ENCODE peak calls at places on chromosomes 3 and 15, in six cellular contexts. S is IMR-90, N is H9, V is H1, Q is mesenchymal stem cell, F is trophoblast cell. L is an unnamed sample.

GRCh38 chr15:76470691-76471090 is 134.1 kb downstream of the ISL2 start:
- DNase-seq in S (peak; percentile 67), N (no peak), V (no peak), Q (peak; percentile 16), F (no peak), L (no peak)

GRCh38 chr15:74265046-74265639 is 29.0 kb downstream of the CCDC33 start:
- DNase-seq in S (peak; percentile 18), N (peak; percentile 71), V (peak; percentile 87), Q (peak; percentile 44), F (no peak), L (peak; percentile 87)

GRCh38 chr3:170974872-170975271 is 51.6 kb downstream of the SLC2A2 start:
- DNase-seq in S (no peak), N (no peak), V (no peak), Q (no peak), F (no peak), L (no peak)

GRCh38 chr3:136578290-136578689 is 173.9 kb downstream of the STAG1 start:
- DNase-seq in S (no peak), N (no peak), V (no peak), Q (no peak), F (no peak), L (no peak)

GRCh38 chr3:132900479-132900878 is 137.7 kb upstream of the TMEM108 start:
- DNase-seq in S (no peak), N (no peak), V (no peak), Q (no peak), F (no peak), L (no peak)

GRCh38 chr3:81043009-81043408 is 718.4 kb downstream of the GBE1 start:
- DNase-seq in S (no peak), N (no peak), V (no peak), Q (no peak), F (no peak), L (no peak)

GRCh38 chr3:377158-377561 is 180.6 kb downstream of the CHL1 start:
- DNase-seq in S (peak; percentile 63), N (no peak), V (no peak), Q (peak; percentile 25), F (peak; percentile 31), L (peak; percentile 15)

GRCh38 chr15:92914768-92915221 is 14.7 kb downstream of the CHD2 start:
- DNase-seq in S (no peak), N (no peak), V (no peak), Q (no peak), F (no peak), L (no peak)

GRCh38 chr3:132486086-132486485 is 68.8 kb downstream of the DNAJC13 start:
- DNase-seq in S (peak; percentile 17), N (no peak), V (no peak), Q (no peak), F (no peak), L (no peak)

GRCh38 chr3:37979798-37980476 is 10.6 kb upstream of the VILL start:
- DNase-seq in S (no peak), N (no peak), V (no peak), Q (peak; percentile 37), F (no peak), L (no peak)

GRCh38 chr3:125337506-125337905 is 37.6 kb downstream of the ZNF148 start:
- DNase-seq in S (no peak), N (no peak), V (no peak), Q (peak; percentile 4), F (no peak), L (no peak)

GRCh38 chr15:67225336-67225735 is 29.1 kb downstream of the AAGAB start:
- DNase-seq in S (peak; percentile 78), N (no peak), V (no peak), Q (no peak), F (no peak), L (no peak)

GRCh38 chr3:120741320-120741719 is 996 bp downstream of the RABL3 start:
- DNase-seq in S (no peak), N (no peak), V (no peak), Q (no peak), F (no peak), L (no peak)

GRCh38 chr3:167406876-167407492 is 26.9 kb upstream of the ZBBX start:
- DNase-seq in S (peak; percentile 15), N (peak; percentile 68), V (no peak), Q (peak; percentile 78), F (peak; percentile 40), L (peak; percentile 56)

GRCh38 chr3:24185738-24186384 is 240.8 kb downstream of the NR1D2 start:
- DNase-seq in S (peak; percentile 57), N (peak; percentile 67), V (peak; percentile 65), Q (peak; percentile 69), F (peak; percentile 30), L (peak; percentile 31)

GRCh38 chr15:72566973-72567372 is 87.5 kb upstream of the GOLGA6B start:
- DNase-seq in S (no peak), N (no peak), V (no peak), Q (no peak), F (no peak), L (no peak)

GRCh38 chr3:13012228-13012691 is 61.0 kb downstream of the IQSEC1 start:
- DNase-seq in S (peak; percentile 44), N (no peak), V (no peak), Q (peak; percentile 67), F (no peak), L (no peak)

GRCh38 chr3:178618197-178618596 is 82.0 kb downstream of the KCNMB2 start:
- DNase-seq in S (peak; percentile 1), N (no peak), V (no peak), Q (peak; percentile 57), F (no peak), L (no peak)

GRCh38 chr3:25455316-25456232 is 27.5 kb downstream of the RARB start:
- DNase-seq in S (no peak), N (no peak), V (no peak), Q (peak; percentile 39), F (no peak), L (no peak)

GRCh38 chr3:73926360-73927202 is 301.8 kb upstream of the PDZRN3 start:
- DNase-seq in S (no peak), N (peak; percentile 47), V (no peak), Q (no peak), F (no peak), L (no peak)

GRCh38 chr15:58221591-58222241 is 83.5 kb downstream of the AQP9 start:
- DNase-seq in S (peak; percentile 21), N (peak; percentile 55), V (peak; percentile 61), Q (peak; percentile 30), F (no peak), L (no peak)

GRCh38 chr3:157906627-157907026 is 199.6 kb downstream of the SHOX2 start:
- DNase-seq in S (no peak), N (no peak), V (no peak), Q (no peak), F (no peak), L (no peak)

GRCh38 chr3:33277193-33277882 is at the start of gene FBXL2:
- DNase-seq in S (peak; percentile 49), N (peak; percentile 96), V (peak; percentile 95), Q (peak; percentile 75), F (peak; percentile 72), L (peak; percentile 81)

GRCh38 chr3:40476478-40477470 is at the start of gene ZNF619:
- DNase-seq in S (peak; percentile 73), N (peak; percentile 66), V (peak; percentile 80), Q (peak; percentile 82), F (peak; percentile 40), L (peak; percentile 58)

GRCh38 chr3:192490720-192491119 is 236.6 kb downstream of the FGF12 start:
- DNase-seq in S (no peak), N (no peak), V (no peak), Q (no peak), F (no peak), L (no peak)
- H2AFZ ChIP-seq in S (no peak overlapping the region), N (no peak overlapping the region), V (no peak overlapping the region), Q (no peak overlapping the region), F (no peak overlapping the region), L (no peak overlapping the region)

GRCh38 chr3:5197022-5197421 is 9.5 kb downstream of the EDEM1 start:
- DNase-seq in S (peak; percentile 60), N (no peak), V (no peak), Q (peak; percentile 89), F (peak; percentile 52), L (no peak)
- H2AK5ac ChIP-seq in S (peak overlapping the region; percentile 75), N (no peak overlapping the region), V (no peak overlapping the region), Q (no peak overlapping the region), F (no peak overlapping the region), L (no peak overlapping the region)

GRCh38 chr15:56524915-56525314 is 60.0 kb upstream of the MNS1 start:
- DNase-seq in S (peak; percentile 58), N (no peak), V (no peak), Q (peak; percentile 24), F (no peak), L (no peak)
- H2AFZ ChIP-seq in S (no peak overlapping the region), N (no peak overlapping the region), V (no peak overlapping the region), Q (no peak overlapping the region), F (no peak overlapping the region), L (no peak overlapping the region)

DNA sequence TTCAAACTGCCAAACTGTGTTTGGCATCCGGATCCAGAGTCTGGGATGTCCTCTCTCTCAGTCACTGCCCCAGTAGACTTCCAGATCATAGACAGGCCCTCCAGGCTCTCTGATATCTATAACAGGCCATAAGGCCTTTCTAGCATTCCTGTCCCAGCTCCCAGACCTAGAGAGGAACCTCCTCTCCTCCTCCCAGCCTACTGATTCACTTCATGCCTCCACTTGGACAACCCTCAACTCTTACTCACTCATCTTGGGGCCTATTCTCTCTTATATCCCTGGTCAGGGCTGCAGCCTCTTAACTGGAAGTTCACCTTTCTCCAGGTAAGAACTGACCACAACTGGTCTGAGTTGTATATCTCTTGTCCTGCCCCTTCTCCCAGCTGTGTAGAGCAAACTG is 253.7 kb upstream of the TRIM42 start:
- DNase-seq in S (no peak), N (no peak), V (no peak), Q (no peak), F (no peak), L (no peak)
- H2AK5ac ChIP-seq in S (no peak overlapping the region), N (no peak overlapping the region), V (no peak overlapping the region), Q (peak overlapping the region; percentile 21), F (peak overlapping the region; percentile 39), L (no peak overlapping the region)

L was measured in neuronal stem cell.